ENCODE peak calls at places on chromosomes 16 and 17, in ten cellular contexts. T is fibroblast of lung; Y is AG04450; V is HEK293T; L is testis; B is activated CD4-positive, alpha-beta memory T cell treated with anti-CD3 and anti-CD28 coated beads for 36 hours; R is NCI-H510A treated with DMSO at 0.1 percent for 48 hours; M is AML-193; H is cardiac fibroblast; I is cerebellum. P is an unnamed sample.

GRCh38 chr16:87561200-87562105 is 40.9 kb upstream of the JPH3 start:
- DNase-seq in T (no peak), Y (no peak), V (no peak), L (no peak), B (no peak), R (no peak), M (no peak), H (no peak), I (peak; percentile 78), P (no peak)

GRCh38 chr17:39080416-39081179 is 70.8 kb downstream of the PLXDC1 start:
- DNase-seq in T (peak; percentile 49), Y (no peak), V (no peak), L (no peak), B (no peak), R (no peak), M (no peak), H (peak; percentile 54), I (no peak), P (peak; percentile 24)

GRCh38 chr17:80109066-80109618 is 7.8 kb downstream of the GAA start:
- DNase-seq in T (no peak), Y (no peak), V (no peak), L (no peak), B (no peak), R (peak; percentile 70), M (no peak), H (no peak), I (no peak), P (no peak)

GRCh38 chr17:7956208-7956965 is 24.4 kb downstream of the CNTROB start:
- DNase-seq in T (peak; percentile 8), Y (no peak), V (no peak), L (peak; percentile 22), B (no peak), R (no peak), M (no peak), H (peak; percentile 93), I (no peak), P (no peak)

GRCh38 chr16:11835891-11836652 is 15.3 kb downstream of the RSL1D1 start:
- DNase-seq in T (peak; percentile 27), Y (no peak), V (no peak), L (no peak), B (no peak), R (no peak), M (no peak), H (peak; percentile 52), I (no peak), P (no peak)

GRCh38 chr17:80119839-80120238 is 18.5 kb downstream of the GAA start:
- DNase-seq in T (no peak), Y (no peak), V (no peak), L (no peak), B (no peak), R (no peak), M (no peak), H (no peak), I (no peak), P (no peak)

GRCh38 chr17:1001640-1002411 is 4.9 kb downstream of the TIMM22 start:
- DNase-seq in T (peak; percentile 78), Y (no peak), V (no peak), L (no peak), B (no peak), R (no peak), M (no peak), H (peak; percentile 59), I (no peak), P (no peak)

GRCh38 chr17:67157732-67158639 is 87.0 kb downstream of the HELZ start:
- DNase-seq in T (peak; percentile 55), Y (no peak), V (no peak), L (no peak), B (no peak), R (peak; percentile 15), M (peak; percentile 27), H (peak; percentile 63), I (peak; percentile 11), P (no peak)

GRCh38 chr16:15641753-15642556 is 999 bp downstream of the MARF1 start:
- DNase-seq in T (no peak), Y (no peak), V (no peak), L (no peak), B (no peak), R (no peak), M (no peak), H (no peak), I (no peak), P (no peak)